ENCODE peak calls at places on chromosome 17, in five cellular contexts. S is kidney tubule cell; L is activated naive CD4-positive, alpha-beta T cell; E is hippocampal formation; J is NCI-H748 treated with DMSO at 0.1 percent for 48 hours. D is an unnamed sample.

GRCh38 chr17:79244665-79245064 is 170.0 kb downstream of the ENGASE start:
- DNase-seq in J (no peak), E (no peak), L (no peak), S (no peak), D (no peak)

GRCh38 chr17:27453466-27453865 is 2.8 kb upstream of the KSR1 start:
- DNase-seq in S (peak), J (no peak), E (no peak), L (no peak), D (peak)

GRCh38 chr17:20074001-20074400 is 64.8 kb downstream of the SPECC1 start:
- DNase-seq in L (no peak), J (no peak), E (no peak), S (no peak), D (no peak)

GRCh38 chr17:80498242-80498919 is 22.0 kb upstream of the NPTX1 start:
- DNase-seq in S (peak), E (no peak), J (no peak), L (no peak), D (no peak)

GRCh38 chr17:5943232-5943631 is 126.9 kb upstream of the WSCD1 start:
- DNase-seq in E (no peak), S (no peak), J (no peak), L (no peak), D (no peak)

GRCh38 chr17:69763503-69763902 is 311.5 kb upstream of the KCNJ16 start:
- DNase-seq in L (no peak), J (no peak), S (peak), E (no peak), D (no peak)

GRCh38 chr17:48219605-48220004 is 112.0 kb downstream of the SNX11 start:
- DNase-seq in E (no peak), S (no peak), J (no peak), L (no peak), D (no peak)

GRCh38 chr17:31148205-31148604 is 53.4 kb downstream of the NF1 start:
- DNase-seq in S (no peak), J (no peak), E (no peak), L (no peak), D (no peak)

GRCh38 chr17:65360961-65361552 is 200.4 kb downstream of the AXIN2 start:
- DNase-seq in L (no peak), E (no peak), S (no peak), J (no peak), D (no peak)

GRCh38 chr17:3913531-3914318 is 2.5 kb downstream of the P2RX1 start:
- DNase-seq in E (peak), S (peak), J (peak), L (peak), D (peak)

GRCh38 chr17:27245230-27245696 is 48.7 kb upstream of the WSB1 start:
- DNase-seq in L (no peak), E (peak), S (peak), J (peak), D (peak)

GRCh38 chr17:3575506-3575905 is 17.9 kb upstream of the TRPV3 start:
- DNase-seq in J (no peak), L (no peak), E (no peak), S (peak), D (peak)

D was measured in RCC 7860.